ENCODE peak calls at places on chromosomes 11 and 22, in eight cellular contexts. U, S, R, N, Y, C, E and D are unnamed samples.

GRCh38 chr11:20670932-20671403 is 1.6 kb downstream of the NELL1 start:
- DNase-seq in U (no peak), S (no peak), R (no peak), N (no peak), Y (no peak), C (no peak), E (no peak), D (no peak)

GRCh38 chr11:68810164-68810563 is 31.6 kb downstream of the CPT1A start:
- DNase-seq in U (no peak), S (no peak), R (no peak), N (no peak), Y (no peak), C (no peak), E (no peak), D (no peak)

GRCh38 chr11:92841719-92842118 is 127.7 kb upstream of the MTNR1B start:
- DNase-seq in U (no peak), S (no peak), R (no peak), N (no peak), Y (no peak), C (no peak), E (no peak), D (no peak)

GRCh38 chr22:46347646-46348045 is 12.1 kb downstream of the TRMU start:
- DNase-seq in U (no peak), S (no peak), R (no peak), N (no peak), Y (no peak), C (no peak), E (no peak), D (no peak)

GRCh38 chr11:91813263-91813662 is 411.4 kb upstream of the FAT3 start:
- DNase-seq in U (no peak), S (no peak), R (no peak), N (no peak), Y (no peak), C (no peak), E (no peak), D (no peak)

GRCh38 chr11:65709661-65710060 is 2.4 kb upstream of the KAT5 start:
- DNase-seq in U (no peak), S (no peak), R (no peak), N (no peak), Y (no peak), C (peak), E (no peak), D (no peak)

GRCh38 chr22:41480397-41480735 is 11.4 kb downstream of the ACO2 start:
- DNase-seq in U (no peak), S (no peak), R (no peak), N (no peak), Y (peak), C (no peak), E (no peak), D (no peak)

GRCh38 chr22:28977481-28977971 is 84.1 kb downstream of the C22orf31 start:
- DNase-seq in U (no peak), S (no peak), R (no peak), N (no peak), Y (peak), C (peak), E (no peak), D (no peak)

GRCh38 chr22:33986167-33986771 is 66.0 kb upstream of the LARGE1 start:
- DNase-seq in U (no peak), S (no peak), R (no peak), N (no peak), Y (no peak), C (no peak), E (no peak), D (no peak)

GRCh38 chr11:7900686-7901085 is 30.4 kb downstream of the OR10A6 start:
- DNase-seq in U (no peak), S (no peak), R (no peak), N (no peak), Y (no peak), C (no peak), E (no peak), D (no peak)

GRCh38 chr22:37999640-38000272 is 15.4 kb upstream of the SOX10 start:
- DNase-seq in U (no peak), S (no peak), R (no peak), N (no peak), Y (peak), C (peak), E (no peak), D (no peak)

GRCh38 chr11:115659061-115659963 is 155.1 kb upstream of the CADM1 start:
- DNase-seq in U (no peak), S (no peak), R (no peak), N (no peak), Y (peak), C (no peak), E (peak), D (no peak)

GRCh38 chr11:13329670-13330401 is 52.2 kb downstream of the BMAL1 start:
- DNase-seq in U (no peak), S (no peak), R (no peak), N (no peak), Y (peak), C (no peak), E (no peak), D (no peak)